ENCODE peak calls at places on chromosome 22, in six cellular contexts. X is HEK293T, B is IMR-90, O is K562, Y is HepG2, L is GM12878. H is an unnamed sample.

GRCh38 chr22:36206255-36206654 is 4.6 kb upstream of the APOL4 start:
- DNase-seq in X (no peak), B (no peak), O (no peak), Y (no peak), L (no peak), H (no peak)

GRCh38 chr22:28958611-28959010 is 75.2 kb downstream of the ZNRF3 start:
- DNase-seq in X (no peak), B (peak; percentile 52), O (no peak), Y (no peak), L (no peak), H (no peak)

GRCh38 chr22:48664586-48664985 is 1163.1 kb downstream of the BRD1 start:
- DNase-seq in X (no peak), B (no peak), O (no peak), Y (no peak), L (no peak), H (no peak)

GRCh38 chr22:35424081-35424480 is 24.1 kb downstream of the MCM5 start:
- DNase-seq in X (no peak), B (no peak), O (no peak), Y (no peak), L (no peak), H (no peak)

GRCh38 chr22:36439481-36440271 is 41.8 kb downstream of the TXN2 start:
- DNase-seq in X (peak; percentile 24), B (peak; percentile 97), O (peak; percentile 56), Y (peak; percentile 53), L (no peak), H (peak; percentile 55)

GRCh38 chr22:48391171-48391711 is 1436.4 kb downstream of the BRD1 start:
- DNase-seq in X (no peak), B (no peak), O (no peak), Y (no peak), L (no peak), H (no peak)

GRCh38 chr22:42056757-42057511 is 13.7 kb downstream of the NAGA start:
- DNase-seq in X (no peak), B (no peak), O (no peak), Y (no peak), L (no peak), H (no peak)

GRCh38 chr22:44383071-44383575 is 70.4 kb upstream of the SHISAL1 start:
- DNase-seq in X (no peak), B (no peak), O (no peak), Y (no peak), L (no peak), H (no peak)

GRCh38 chr22:41485033-41485432 is 16.1 kb downstream of the ACO2 start:
- DNase-seq in X (no peak), B (no peak), O (no peak), Y (no peak), L (no peak), H (no peak)

GRCh38 chr22:40451230-40451629 is 80.8 kb downstream of the SGSM3 start:
- DNase-seq in X (no peak), B (no peak), O (no peak), Y (no peak), L (no peak), H (no peak)

GRCh38 chr22:46079861-46080821 is 70.2 kb upstream of the PPARA start:
- DNase-seq in X (no peak), B (no peak), O (no peak), Y (no peak), L (no peak), H (no peak)

GRCh38 chr22:42344391-42344861 is 74.0 kb upstream of the TCF20 start:
- DNase-seq in X (no peak), B (no peak), O (no peak), Y (no peak), L (no peak), H (no peak)

GRCh38 chr22:48152916-48153315 is 1390.5 kb downstream of the TBC1D22A start:
- DNase-seq in X (no peak), B (no peak), O (no peak), Y (no peak), L (no peak), H (no peak)

GRCh38 chr22:29269230-29269604 is 1.1 kb downstream of the EWSR1 start:
- DNase-seq in X (no peak), B (no peak), O (no peak), Y (no peak), L (no peak), H (no peak)

GRCh38 chr22:38467904-38468760 is at the start of gene KDELR3:
- DNase-seq in X (peak; percentile 84), B (peak; percentile 71), O (peak; percentile 79), Y (no peak), L (no peak), H (no peak)

GRCh38 chr22:47164514-47165337 is 402.3 kb downstream of the TBC1D22A start:
- DNase-seq in X (no peak), B (no peak), O (no peak), Y (peak; percentile 71), L (no peak), H (no peak)

GRCh38 chr22:42066937-42067336 is 3.7 kb downstream of the NAGA start:
- DNase-seq in X (no peak), B (no peak), O (no peak), Y (no peak), L (no peak), H (no peak)

GRCh38 chr22:17774928-17775675 is 833 bp upstream of the BID start:
- DNase-seq in X (no peak), B (no peak), O (no peak), Y (no peak), L (no peak), H (no peak)

GRCh38 chr22:35312198-35313059 is 12.7 kb downstream of the TOM1 start:
- DNase-seq in X (no peak), B (peak; percentile 82), O (no peak), Y (peak; percentile 90), L (no peak), H (no peak)

GRCh38 chr22:34395370-34395769 is 475.1 kb upstream of the LARGE1 start:
- DNase-seq in X (no peak), B (no peak), O (no peak), Y (no peak), L (no peak), H (no peak)

DNA sequence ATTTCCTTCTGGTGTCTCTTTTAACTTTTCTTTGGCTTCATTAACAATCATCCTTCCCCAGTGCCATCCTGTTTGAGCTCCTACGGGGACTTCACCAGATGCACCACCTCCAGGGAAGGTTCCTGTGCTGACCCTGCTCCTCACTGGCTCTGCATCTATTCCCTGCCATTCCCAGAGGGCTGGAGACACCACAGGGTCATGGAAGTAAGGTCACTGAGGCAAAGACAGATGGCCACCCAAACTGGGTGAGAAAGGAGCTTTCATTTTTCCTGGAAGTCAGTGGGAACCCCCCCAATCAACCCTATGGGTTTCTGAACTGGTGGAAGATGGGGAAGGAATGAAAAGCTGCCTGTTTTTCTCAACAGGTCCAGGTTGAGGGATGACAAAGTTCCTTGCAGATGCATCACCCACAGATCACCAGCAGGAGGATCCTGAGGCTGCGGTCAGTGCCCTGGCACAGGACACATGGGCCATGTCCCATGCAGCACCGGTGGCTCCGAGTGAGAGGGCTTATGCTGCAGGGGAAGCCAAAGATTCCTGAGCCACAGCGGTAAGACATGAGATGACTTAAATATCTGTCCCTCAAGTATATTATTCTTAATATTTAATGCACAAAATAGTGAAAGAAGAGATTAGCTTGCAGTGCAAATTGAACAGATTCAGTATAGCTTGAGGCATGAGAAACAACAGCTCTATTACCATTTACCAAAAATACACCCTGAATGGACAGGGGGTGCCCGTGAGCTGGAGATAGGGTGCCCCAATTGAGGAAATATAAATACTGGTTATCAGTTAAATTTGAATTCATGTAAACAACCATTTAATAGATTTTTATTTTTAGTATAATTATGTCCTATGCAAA is 73.0 kb upstream of the VPREB1 start:
- DNase-seq in X (peak; percentile 64), B (no peak), O (peak; percentile 61), Y (no peak), L (no peak), H (peak; percentile 31)
- TF ChIP-seq BHLHE40 in X (no peak), B (no peak), O (no peak), Y (no peak), L (no peak), H (no peak)

GRCh38 chr22:37462426-37462825 is 23.8 kb downstream of the MFNG start:
- DNase-seq in X (no peak), B (no peak), O (no peak), Y (no peak), L (no peak), H (no peak)
- TF ChIP-seq BHLHE40 in X (no peak), B (no peak), O (no peak), Y (no peak), L (no peak), H (no peak)

GRCh38 chr22:25364281-25364680 is 144.8 kb downstream of the CRYBB2 start:
- DNase-seq in X (no peak), B (no peak), O (no peak), Y (no peak), L (no peak), H (no peak)
- TF ChIP-seq BHLHE40 in X (no peak), B (no peak), O (no peak), Y (no peak), L (no peak), H (no peak)

DNA sequence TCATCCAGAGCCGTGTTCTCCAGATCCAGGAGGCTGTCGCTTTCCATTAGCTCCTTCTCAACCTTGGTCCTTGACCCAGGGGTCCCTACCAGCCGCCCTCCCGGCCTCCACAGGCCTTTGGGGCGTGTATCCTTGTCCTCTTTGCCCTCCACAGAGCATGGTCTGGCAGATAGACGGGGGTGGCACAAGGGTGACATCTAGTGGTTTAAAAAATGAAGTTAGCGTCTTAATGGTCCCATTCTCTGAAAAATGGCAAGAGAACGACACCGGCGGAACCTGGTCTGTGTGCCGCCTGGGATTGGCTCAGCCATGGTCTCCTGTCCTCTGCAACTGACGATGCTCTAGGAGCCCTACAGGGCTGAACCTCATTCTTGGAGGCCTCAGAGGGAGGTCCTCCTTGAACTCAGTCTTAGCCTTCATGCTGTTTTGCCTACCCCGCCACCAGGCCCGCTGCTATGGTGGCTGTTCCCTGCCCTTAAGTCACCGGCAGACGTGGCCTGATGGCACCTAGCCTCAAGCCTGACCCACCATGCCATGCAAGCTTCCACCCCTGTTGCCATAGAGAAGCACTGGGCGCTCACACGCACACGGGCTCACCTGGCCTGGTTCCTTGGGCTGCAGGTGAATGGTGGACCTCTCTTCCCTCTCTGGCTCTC is 152.1 kb upstream of the SYN3 start:
- DNase-seq in X (peak; percentile 76), B (peak; percentile 9), O (peak; percentile 41), Y (peak; percentile 47), L (no peak), H (peak; percentile 41)
- TF ChIP-seq BHLHE40 in X (no peak), B (no peak), O (no peak), Y (no peak), L (no peak), H (no peak)

GRCh38 chr22:31148516-31148915 is 8.2 kb upstream of the PLA2G3 start:
- DNase-seq in X (no peak), B (peak; percentile 35), O (no peak), Y (no peak), L (no peak), H (no peak)
- TF ChIP-seq BHLHE40 in X (no peak), B (no peak), O (no peak), Y (no peak), L (no peak), H (no peak)

H was measured in A549.